ENCODE peak calls at places on chromosomes 6 and 20, in seven cellular contexts. O, B, I, U, V, L and G are unnamed samples.
A peak's percentile ranks its signal among the peaks of the same experiment; 100 is the strongest.

GRCh38 chr6:151679081-151679480 is 128.4 kb upstream of the ESR1 start:
- DNase-seq in V (no peak), I (no peak), U (no peak), B (no peak), O (peak; percentile 22), L (no peak), G (no peak)

GRCh38 chr6:25337431-25337830 is 58.3 kb downstream of the CARMIL1 start:
- DNase-seq in I (no peak), B (no peak), O (no peak), L (no peak), U (no peak), V (no peak), G (no peak)

GRCh38 chr6:437042-437402 is 45.5 kb downstream of the IRF4 start:
- DNase-seq in L (peak; percentile 3), U (no peak), V (no peak), B (no peak), I (no peak), O (no peak), G (no peak)

GRCh38 chr6:128112494-128112893 is 211.6 kb upstream of the THEMIS start:
- DNase-seq in V (no peak), I (no peak), L (no peak), B (no peak), U (no peak), O (no peak), G (no peak)

GRCh38 chr6:28542440-28543293 is 17.0 kb downstream of the GPX5 start:
- DNase-seq in I (peak; percentile 88), L (peak; percentile 72), O (peak; percentile 98), V (peak; percentile 19), B (peak; percentile 80), U (peak; percentile 64), G (peak; percentile 9)

GRCh38 chr6:139030211-139030530 is 1.6 kb downstream of the ABRACL start:
- DNase-seq in V (no peak), L (no peak), B (no peak), O (no peak), I (no peak), U (no peak), G (no peak)

GRCh38 chr20:4985658-4986057 is 15.7 kb downstream of the SLC23A2 start:
- DNase-seq in I (no peak), O (no peak), L (peak; percentile 61), U (peak; percentile 24), V (no peak), B (no peak), G (no peak)

GRCh38 chr6:108914235-108915022 is 66.2 kb downstream of the ARMC2 start:
- DNase-seq in O (peak; percentile 72), L (peak; percentile 37), U (no peak), V (no peak), B (peak; percentile 52), I (peak; percentile 88), G (no peak)

GRCh38 chr6:85669735-85670194 is 27.1 kb upstream of the SYNCRIP start:
- DNase-seq in B (no peak), I (peak; percentile 53), O (no peak), U (peak; percentile 89), V (peak; percentile 33), L (no peak), G (peak; percentile 33)

GRCh38 chr6:7672066-7673062 is 53.5 kb upstream of the BMP6 start:
- DNase-seq in I (no peak), L (no peak), U (no peak), B (no peak), V (no peak), O (no peak), G (no peak)

GRCh38 chr6:158309814-158310213 is 2.5 kb upstream of the TULP4 start:
- DNase-seq in I (no peak), L (no peak), U (no peak), B (no peak), V (no peak), O (no peak), G (no peak)

GRCh38 chr6:158313989-158314388 is 1.7 kb downstream of the TULP4 start:
- DNase-seq in V (no peak), I (no peak), L (no peak), U (no peak), B (no peak), O (no peak), G (peak; percentile 26)

GRCh38 chr6:158312672-158313397 is 570 bp downstream of the TULP4 start:
- DNase-seq in L (no peak), I (no peak), V (no peak), B (no peak), U (no peak), O (no peak), G (no peak)

GRCh38 chr6:158312165-158312564 is at the start of gene TULP4:
- DNase-seq in U (no peak), B (no peak), V (no peak), L (no peak), O (no peak), I (no peak), G (no peak)

GRCh38 chr6:158311193-158311592 is 1.1 kb upstream of the TULP4 start:
- DNase-seq in B (no peak), L (no peak), V (no peak), O (no peak), U (no peak), I (no peak), G (no peak)
- TF ChIP-seq TAF1 in B (no peak), L (no peak), V (no peak), O (no peak), U (no peak), I (no peak), G (no peak)

DNA sequence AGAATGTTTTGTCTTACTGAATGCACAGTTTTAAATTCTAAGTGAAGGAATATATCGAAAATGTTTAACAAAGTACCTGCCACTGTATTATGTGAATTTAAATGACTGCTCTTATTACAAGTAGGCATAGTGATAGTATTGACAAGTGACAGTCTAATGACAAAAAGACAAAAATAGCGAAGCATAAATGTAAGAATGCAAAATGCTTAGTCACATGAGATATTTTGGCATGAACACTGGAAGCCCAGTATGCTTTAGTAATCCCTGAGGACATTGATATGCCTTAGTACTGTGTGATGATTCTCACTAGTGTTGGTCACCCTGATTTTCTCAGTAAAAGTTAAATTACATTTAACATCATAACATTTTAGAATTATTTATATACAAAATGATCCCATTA is 153.5 kb downstream of the EYA4 start:
- DNase-seq in I (no peak), U (no peak), O (no peak), B (no peak), V (no peak), L (no peak), G (no peak)
- TF ChIP-seq TAF1 in I (no peak), U (no peak), O (no peak), B (no peak), V (no peak), L (no peak), G (no peak)

DNA sequence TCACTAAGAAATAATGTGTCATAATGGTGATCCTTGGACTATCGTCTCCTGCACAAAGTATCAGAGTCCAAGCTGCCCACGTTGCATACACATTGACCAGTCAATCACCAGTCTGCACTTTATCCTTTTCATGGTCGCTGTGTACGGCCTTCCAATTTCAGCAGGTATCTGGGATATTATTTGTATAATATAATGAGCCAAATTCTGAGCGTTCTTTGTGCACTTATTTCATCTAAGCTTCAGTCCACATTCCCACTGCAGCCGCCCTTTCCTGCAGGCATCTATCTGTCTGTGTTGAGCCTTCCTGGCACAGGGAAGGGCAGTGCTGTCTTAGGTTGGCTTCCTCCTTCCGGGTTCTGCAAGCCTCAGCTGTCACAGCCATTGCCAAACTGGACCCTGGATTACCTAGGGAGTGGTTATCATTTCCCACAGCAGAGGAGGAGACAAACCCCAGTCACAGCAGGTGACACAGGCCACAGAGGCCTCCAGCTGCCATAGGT is 174.3 kb downstream of the TTLL2 start:
- DNase-seq in B (peak; percentile 52), I (no peak), V (no peak), O (no peak), L (no peak), U (no peak), G (no peak)
- TF ChIP-seq TAF1 in B (no peak), I (no peak), V (no peak), O (no peak), L (no peak), U (no peak), G (no peak)

GRCh38 chr20:13128173-13128572 is 92.9 kb upstream of the ISM1 start:
- DNase-seq in U (no peak), L (no peak), B (no peak), V (no peak), I (no peak), O (no peak), G (no peak)

GRCh38 chr20:13130707-13131103 is 90.4 kb upstream of the ISM1 start:
- DNase-seq in B (no peak), V (no peak), U (no peak), L (no peak), O (no peak), I (no peak), G (no peak)

GRCh38 chr20:13130100-13130706 is 90.9 kb upstream of the ISM1 start:
- DNase-seq in L (no peak), V (no peak), I (no peak), U (no peak), B (peak; percentile 67), O (no peak), G (no peak)

DNA sequence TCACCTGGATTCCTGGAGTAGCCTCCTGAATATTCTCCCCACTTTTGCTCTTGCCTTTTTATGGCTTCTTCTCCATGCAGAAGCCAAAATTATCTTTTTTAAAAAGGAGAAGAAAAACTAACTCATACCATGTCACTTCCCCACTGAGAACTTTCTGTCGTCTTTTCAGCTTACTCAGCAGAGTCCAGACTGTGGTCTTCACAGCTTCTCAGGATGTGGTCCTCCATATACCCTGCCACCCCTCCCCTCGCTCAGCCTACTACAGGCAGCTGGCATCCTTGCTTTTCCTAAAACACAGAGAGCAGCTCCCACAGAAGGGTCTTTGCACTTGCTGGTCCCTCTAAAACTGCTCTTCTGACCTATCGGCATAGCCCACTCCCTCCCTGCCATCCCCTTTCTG is 89.4 kb upstream of the ISM1 start:
- DNase-seq in B (no peak), O (no peak), I (no peak), L (no peak), U (no peak), V (no peak), G (no peak)
- TF ChIP-seq TAF1 in B (no peak), O (no peak), I (no peak), L (no peak), U (no peak), V (no peak), G (no peak)

DNA sequence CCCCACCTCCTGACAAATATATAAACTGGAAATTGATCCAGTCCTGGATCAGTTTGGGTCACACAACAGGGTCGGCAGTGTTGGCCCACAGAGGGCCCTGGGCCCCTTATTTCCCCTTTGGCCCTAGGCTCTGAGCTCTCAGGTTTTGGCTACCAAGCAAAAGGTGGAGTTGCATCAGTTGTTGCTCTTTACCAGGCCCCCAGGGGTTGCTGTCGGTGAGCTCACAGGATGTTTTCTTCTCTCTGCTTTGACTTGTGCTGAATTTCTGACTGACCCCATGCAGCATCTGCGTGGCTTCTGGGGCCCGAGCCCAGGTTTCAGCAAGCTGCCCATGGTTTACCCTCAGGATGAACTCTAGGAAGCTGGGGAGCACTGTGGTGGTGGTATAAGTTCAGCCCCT is 44.6 kb downstream of the PPARD start:
- DNase-seq in L (no peak), V (no peak), B (no peak), O (no peak), U (no peak), I (no peak), G (no peak)
- TF ChIP-seq TAF1 in L (no peak), V (no peak), B (no peak), O (no peak), U (no peak), I (no peak), G (no peak)